ENCODE peak calls at places on chromosome 22, in five cellular contexts. One of them, this sample, is unnamed.

GRCh38 chr22:50521710-50522109 is 3.7 kb downstream of the SCO2 start:
- DNase-seq in osteoblast: peak; percentile 10
- DNase-seq in fibroblast of lung: no peak
- DNase-seq in GM23248: no peak
- DNase-seq in PC-3: no peak
- DNase-seq in this sample: no peak

GRCh38 chr22:40509401-40510134 is 127.0 kb downstream of the MRTFA start:
- DNase-seq in PC-3: no peak
- DNase-seq in osteoblast: peak; percentile 70
- DNase-seq in fibroblast of lung: peak; percentile 99
- DNase-seq in GM23248: peak; percentile 86
- DNase-seq in this sample: no peak

GRCh38 chr22:23402275-23403151 is 177.6 kb downstream of the IGLL1 start:
- DNase-seq in fibroblast of lung: peak; percentile 21
- DNase-seq in GM23248: peak; percentile 69
- DNase-seq in osteoblast: peak; percentile 89
- DNase-seq in PC-3: peak; percentile 74
- DNase-seq in this sample: no peak

GRCh38 chr22:48244388-48245118 is 1482.1 kb downstream of the TBC1D22A start:
- DNase-seq in fibroblast of lung: no peak
- DNase-seq in osteoblast: no peak
- DNase-seq in PC-3: no peak
- DNase-seq in GM23248: no peak
- DNase-seq in this sample: no peak

GRCh38 chr22:30214703-30215405 is 31.7 kb downstream of the LIF start:
- DNase-seq in osteoblast: no peak
- DNase-seq in GM23248: no peak
- DNase-seq in fibroblast of lung: no peak
- DNase-seq in PC-3: no peak
- DNase-seq in this sample: peak; percentile 60

GRCh38 chr22:19174106-19175025 is 4.2 kb downstream of the SLC25A1 start:
- DNase-seq in osteoblast: peak; percentile 96
- DNase-seq in PC-3: peak; percentile 21
- DNase-seq in fibroblast of lung: peak; percentile 58
- DNase-seq in GM23248: peak; percentile 87
- DNase-seq in this sample: no peak

GRCh38 chr22:31262369-31263133 is 29.7 kb downstream of the PIK3IP1 start:
- DNase-seq in PC-3: no peak
- DNase-seq in osteoblast: no peak
- DNase-seq in GM23248: no peak
- DNase-seq in fibroblast of lung: no peak
- DNase-seq in this sample: no peak

GRCh38 chr22:41909290-41910049 is 5.4 kb downstream of the SHISA8 start:
- DNase-seq in osteoblast: peak; percentile 91
- DNase-seq in fibroblast of lung: no peak
- DNase-seq in PC-3: no peak
- DNase-seq in GM23248: no peak
- DNase-seq in this sample: no peak

GRCh38 chr22:31790240-31790639 is 36.4 kb downstream of the DEPDC5 start:
- DNase-seq in fibroblast of lung: no peak
- DNase-seq in GM23248: no peak
- DNase-seq in PC-3: no peak
- DNase-seq in osteoblast: no peak
- DNase-seq in this sample: no peak

GRCh38 chr22:29456211-29456671 is 17.9 kb downstream of the RFPL1 start:
- DNase-seq in osteoblast: no peak
- DNase-seq in fibroblast of lung: no peak
- DNase-seq in GM23248: peak; percentile 34
- DNase-seq in PC-3: no peak
- DNase-seq in this sample: no peak

GRCh38 chr22:40479887-40480538 is 109.6 kb downstream of the SGSM3 start:
- DNase-seq in osteoblast: no peak
- DNase-seq in GM23248: peak; percentile 70
- DNase-seq in fibroblast of lung: peak; percentile 56
- DNase-seq in PC-3: peak; percentile 44
- DNase-seq in this sample: no peak

GRCh38 chr22:30732426-30732825 is 37.8 kb downstream of the OSBP2 start:
- DNase-seq in osteoblast: peak; percentile 58
- DNase-seq in GM23248: no peak
- DNase-seq in fibroblast of lung: no peak
- DNase-seq in PC-3: no peak
- DNase-seq in this sample: no peak

GRCh38 chr22:37105990-37106389 is 3.5 kb downstream of the TMPRSS6 start:
- DNase-seq in osteoblast: no peak
- DNase-seq in fibroblast of lung: no peak
- DNase-seq in PC-3: no peak
- DNase-seq in GM23248: no peak
- DNase-seq in this sample: no peak

GRCh38 chr22:41021039-41021654 is 70.0 kb downstream of the RBX1 start:
- DNase-seq in GM23248: peak; percentile 32
- DNase-seq in osteoblast: peak; percentile 54
- DNase-seq in PC-3: no peak
- DNase-seq in fibroblast of lung: no peak
- DNase-seq in this sample: peak; percentile 14

GRCh38 chr22:50018608-50019291 is 6.2 kb upstream of the IL17REL start:
- DNase-seq in osteoblast: peak; percentile 57
- DNase-seq in fibroblast of lung: no peak
- DNase-seq in GM23248: no peak
- DNase-seq in PC-3: no peak
- DNase-seq in this sample: no peak

GRCh38 chr22:47997052-47997568 is 1234.7 kb downstream of the TBC1D22A start:
- DNase-seq in fibroblast of lung: no peak
- DNase-seq in PC-3: no peak
- DNase-seq in GM23248: no peak
- DNase-seq in osteoblast: no peak
- DNase-seq in this sample: no peak

GRCh38 chr22:18109410-18110193 is 1.0 kb upstream of the TUBA8 start:
- DNase-seq in PC-3: no peak
- DNase-seq in fibroblast of lung: no peak
- DNase-seq in GM23248: no peak
- DNase-seq in osteoblast: peak; percentile 55
- DNase-seq in this sample: no peak

DNA sequence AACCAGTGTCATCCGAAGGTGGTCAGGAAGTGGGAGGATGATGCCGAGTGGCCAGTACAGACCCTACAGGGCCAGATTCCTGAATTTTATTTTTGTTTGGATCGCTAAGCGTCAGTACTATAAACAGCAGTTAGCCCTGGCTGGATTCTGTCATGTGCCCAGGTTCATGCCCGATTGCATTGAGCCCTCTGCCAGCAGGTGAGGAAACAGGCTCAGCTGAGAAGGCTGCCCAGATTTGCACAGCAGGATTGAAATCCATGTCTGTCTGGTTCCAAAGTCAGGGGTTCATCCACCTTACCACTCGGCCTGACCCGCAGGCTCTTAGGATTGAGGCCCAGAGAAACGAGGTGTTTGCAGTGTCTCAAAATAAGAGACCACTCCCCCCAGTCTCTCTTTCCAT is 9.1 kb upstream of the TBC1D22A start:
- DNase-seq in fibroblast of lung: no peak
- DNase-seq in PC-3: no peak
- DNase-seq in osteoblast: no peak
- DNase-seq in GM23248: no peak
- DNase-seq in this sample: no peak
- H2AFZ ChIP-seq in fibroblast of lung: peak overlapping the region; percentile 58
- H2AFZ ChIP-seq in PC-3: no peak overlapping the region
- H2AFZ ChIP-seq in osteoblast: peak overlapping the region; percentile 68
- H2AFZ ChIP-seq in GM23248: no peak overlapping the region
- H2AFZ ChIP-seq in this sample: no peak overlapping the region

GRCh38 chr22:45240137-45240809 is 421 bp downstream of the KIAA0930 start:
- DNase-seq in fibroblast of lung: no peak
- DNase-seq in PC-3: no peak
- DNase-seq in GM23248: peak; percentile 78
- DNase-seq in osteoblast: peak; percentile 94
- DNase-seq in this sample: peak; percentile 52
- H3K4me2 ChIP-seq in fibroblast of lung: peak overlapping the region; percentile 88
- H3K4me2 ChIP-seq in PC-3: peak overlapping the region; percentile 92
- H3K4me2 ChIP-seq in GM23248: peak overlapping the region; percentile 62
- H3K4me2 ChIP-seq in osteoblast: peak overlapping the region; percentile 86
- H3K4me2 ChIP-seq in this sample: peak overlapping the region; percentile 94

DNA sequence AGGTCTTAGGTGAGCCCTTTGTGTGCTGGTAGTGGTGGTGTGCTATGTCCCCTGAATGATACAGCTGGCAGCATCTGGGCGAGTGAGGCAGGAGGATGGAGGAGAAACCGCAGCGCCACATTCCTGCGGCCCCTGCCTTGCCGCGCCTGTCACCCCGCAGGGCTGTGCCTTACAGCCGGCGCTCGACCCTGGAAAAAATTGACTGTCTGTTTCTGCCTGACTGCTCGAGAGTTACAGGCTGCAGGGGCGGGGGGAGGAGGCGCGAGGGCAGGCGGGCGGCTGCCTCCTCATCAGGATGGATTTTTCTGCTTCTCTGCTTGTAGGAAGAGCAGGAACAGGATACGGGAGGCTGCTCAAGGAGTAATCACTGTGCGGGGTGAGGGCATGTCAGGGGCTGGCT is 443.4 kb downstream of the MIAT start:
- DNase-seq in GM23248: peak; percentile 69
- DNase-seq in osteoblast: peak; percentile 86
- DNase-seq in PC-3: no peak
- DNase-seq in fibroblast of lung: no peak
- DNase-seq in this sample: no peak
- H2AFZ ChIP-seq in GM23248: peak overlapping the region; percentile 54
- H2AFZ ChIP-seq in osteoblast: no peak overlapping the region
- H2AFZ ChIP-seq in PC-3: no peak overlapping the region
- H2AFZ ChIP-seq in fibroblast of lung: no peak overlapping the region
- H2AFZ ChIP-seq in this sample: no peak overlapping the region

GRCh38 chr22:38694049-38694448 is 6.7 kb downstream of the JOSD1 start:
- DNase-seq in PC-3: no peak
- DNase-seq in fibroblast of lung: no peak
- DNase-seq in GM23248: peak; percentile 4
- DNase-seq in osteoblast: no peak
- DNase-seq in this sample: no peak
- H3K4me2 ChIP-seq in PC-3: no peak overlapping the region
- H3K4me2 ChIP-seq in fibroblast of lung: no peak overlapping the region
- H3K4me2 ChIP-seq in GM23248: no peak overlapping the region
- H3K4me2 ChIP-seq in osteoblast: no peak overlapping the region
- H3K4me2 ChIP-seq in this sample: no peak overlapping the region